ENCODE peak calls at places on chromosomes 12 and 14, in seven cellular contexts. One of them, this sample, is unnamed.

GRCh38 chr14:58166005-58166983 is 14.3 kb upstream of the ARMH4 start:
- DNase-seq in gastrocnemius medialis: peak
- DNase-seq in astrocyte of the spinal cord: peak
- DNase-seq in AG09319: peak
- DNase-seq in A549: peak
- DNase-seq in tibial artery: peak
- DNase-seq in spleen: peak
- DNase-seq in this sample: peak

GRCh38 chr12:97342130-97342529 is 120.5 kb upstream of the RMST start:
- DNase-seq in tibial artery: no peak
- DNase-seq in A549: no peak
- DNase-seq in astrocyte of the spinal cord: no peak
- DNase-seq in AG09319: no peak
- DNase-seq in gastrocnemius medialis: no peak
- DNase-seq in spleen: no peak
- DNase-seq in this sample: no peak

GRCh38 chr14:101006008-101006407 is 102.5 kb upstream of the RTL1 start:
- DNase-seq in A549: no peak
- DNase-seq in gastrocnemius medialis: no peak
- DNase-seq in spleen: peak
- DNase-seq in astrocyte of the spinal cord: no peak
- DNase-seq in tibial artery: no peak
- DNase-seq in AG09319: no peak
- DNase-seq in this sample: no peak

GRCh38 chr14:87896393-87897380 is 96.3 kb downstream of the GALC start:
- DNase-seq in gastrocnemius medialis: no peak
- DNase-seq in astrocyte of the spinal cord: peak
- DNase-seq in AG09319: peak
- DNase-seq in A549: peak
- DNase-seq in spleen: no peak
- DNase-seq in tibial artery: no peak
- DNase-seq in this sample: peak

GRCh38 chr14:104794641-104795467 is 694 bp downstream of the AKT1 start:
- DNase-seq in astrocyte of the spinal cord: peak
- DNase-seq in AG09319: no peak
- DNase-seq in A549: no peak
- DNase-seq in tibial artery: no peak
- DNase-seq in spleen: peak
- DNase-seq in gastrocnemius medialis: no peak
- DNase-seq in this sample: no peak

GRCh38 chr14:24892730-24893059 is 157.3 kb downstream of the STXBP6 start:
- DNase-seq in A549: no peak
- DNase-seq in tibial artery: no peak
- DNase-seq in spleen: no peak
- DNase-seq in AG09319: no peak
- DNase-seq in astrocyte of the spinal cord: no peak
- DNase-seq in gastrocnemius medialis: no peak
- DNase-seq in this sample: no peak

GRCh38 chr14:71731096-71731495 is 201.1 kb upstream of the RGS6 start:
- DNase-seq in spleen: no peak
- DNase-seq in tibial artery: no peak
- DNase-seq in gastrocnemius medialis: no peak
- DNase-seq in A549: no peak
- DNase-seq in astrocyte of the spinal cord: no peak
- DNase-seq in AG09319: no peak
- DNase-seq in this sample: no peak

GRCh38 chr12:20044836-20045235 is 323.5 kb upstream of the PDE3A start:
- DNase-seq in spleen: no peak
- DNase-seq in gastrocnemius medialis: no peak
- DNase-seq in astrocyte of the spinal cord: peak
- DNase-seq in A549: peak
- DNase-seq in AG09319: no peak
- DNase-seq in tibial artery: no peak
- DNase-seq in this sample: no peak

GRCh38 chr14:104856869-104857860 is 7.9 kb upstream of the CEP170B start:
- DNase-seq in tibial artery: no peak
- DNase-seq in spleen: peak
- DNase-seq in AG09319: no peak
- DNase-seq in astrocyte of the spinal cord: no peak
- DNase-seq in A549: no peak
- DNase-seq in gastrocnemius medialis: no peak
- DNase-seq in this sample: no peak

GRCh38 chr12:65878540-65878939 is 54.3 kb downstream of the HMGA2 start:
- DNase-seq in spleen: no peak
- DNase-seq in AG09319: no peak
- DNase-seq in astrocyte of the spinal cord: no peak
- DNase-seq in A549: peak
- DNase-seq in tibial artery: no peak
- DNase-seq in gastrocnemius medialis: no peak
- DNase-seq in this sample: no peak

GRCh38 chr14:101070540-101071492 is 167.3 kb upstream of the RTL1 start:
- DNase-seq in astrocyte of the spinal cord: no peak
- DNase-seq in AG09319: no peak
- DNase-seq in tibial artery: peak
- DNase-seq in spleen: peak
- DNase-seq in A549: no peak
- DNase-seq in gastrocnemius medialis: no peak
- DNase-seq in this sample: no peak

GRCh38 chr12:103571286-103571685 is 15.8 kb upstream of the STAB2 start:
- DNase-seq in AG09319: no peak
- DNase-seq in spleen: peak
- DNase-seq in gastrocnemius medialis: no peak
- DNase-seq in astrocyte of the spinal cord: peak
- DNase-seq in tibial artery: no peak
- DNase-seq in A549: no peak
- DNase-seq in this sample: no peak

GRCh38 chr14:92473261-92473946 is 40.2 kb upstream of the RIN3 start:
- DNase-seq in gastrocnemius medialis: peak
- DNase-seq in astrocyte of the spinal cord: peak
- DNase-seq in spleen: no peak
- DNase-seq in A549: peak
- DNase-seq in AG09319: peak
- DNase-seq in tibial artery: peak
- DNase-seq in this sample: no peak

GRCh38 chr12:7015555-7016370 is 2.5 kb downstream of the LPCAT3 start:
- DNase-seq in gastrocnemius medialis: no peak
- DNase-seq in A549: no peak
- DNase-seq in AG09319: no peak
- DNase-seq in astrocyte of the spinal cord: peak
- DNase-seq in tibial artery: no peak
- DNase-seq in spleen: no peak
- DNase-seq in this sample: no peak

GRCh38 chr12:32091696-32092095 is 15.0 kb upstream of the BICD1 start:
- DNase-seq in spleen: no peak
- DNase-seq in tibial artery: no peak
- DNase-seq in A549: no peak
- DNase-seq in gastrocnemius medialis: no peak
- DNase-seq in astrocyte of the spinal cord: no peak
- DNase-seq in AG09319: no peak
- DNase-seq in this sample: no peak

GRCh38 chr12:44875417-44875953 is 630 bp downstream of the NELL2 start:
- DNase-seq in AG09319: no peak
- DNase-seq in tibial artery: no peak
- DNase-seq in gastrocnemius medialis: no peak
- DNase-seq in astrocyte of the spinal cord: no peak
- DNase-seq in spleen: peak
- DNase-seq in A549: peak
- DNase-seq in this sample: no peak

GRCh38 chr14:93736378-93737014 is 51.8 kb downstream of the PRIMA1 start:
- DNase-seq in tibial artery: no peak
- DNase-seq in astrocyte of the spinal cord: no peak
- DNase-seq in AG09319: no peak
- DNase-seq in A549: peak
- DNase-seq in gastrocnemius medialis: no peak
- DNase-seq in spleen: no peak
- DNase-seq in this sample: no peak

GRCh38 chr12:70584332-70584731 is 52.9 kb downstream of the PTPRB start:
- DNase-seq in astrocyte of the spinal cord: no peak
- DNase-seq in A549: no peak
- DNase-seq in gastrocnemius medialis: no peak
- DNase-seq in spleen: no peak
- DNase-seq in tibial artery: no peak
- DNase-seq in AG09319: no peak
- DNase-seq in this sample: no peak

GRCh38 chr14:94601961-94602391 is 10.2 kb upstream of the SERPINA3 start:
- DNase-seq in A549: peak
- DNase-seq in spleen: peak
- DNase-seq in tibial artery: peak
- DNase-seq in AG09319: peak
- DNase-seq in astrocyte of the spinal cord: peak
- DNase-seq in gastrocnemius medialis: peak
- DNase-seq in this sample: peak

GRCh38 chr14:94748667-94749347 is 21.1 kb downstream of the GSC start:
- DNase-seq in AG09319: no peak
- DNase-seq in astrocyte of the spinal cord: no peak
- DNase-seq in A549: peak
- DNase-seq in tibial artery: no peak
- DNase-seq in gastrocnemius medialis: no peak
- DNase-seq in spleen: peak
- DNase-seq in this sample: no peak

DNA sequence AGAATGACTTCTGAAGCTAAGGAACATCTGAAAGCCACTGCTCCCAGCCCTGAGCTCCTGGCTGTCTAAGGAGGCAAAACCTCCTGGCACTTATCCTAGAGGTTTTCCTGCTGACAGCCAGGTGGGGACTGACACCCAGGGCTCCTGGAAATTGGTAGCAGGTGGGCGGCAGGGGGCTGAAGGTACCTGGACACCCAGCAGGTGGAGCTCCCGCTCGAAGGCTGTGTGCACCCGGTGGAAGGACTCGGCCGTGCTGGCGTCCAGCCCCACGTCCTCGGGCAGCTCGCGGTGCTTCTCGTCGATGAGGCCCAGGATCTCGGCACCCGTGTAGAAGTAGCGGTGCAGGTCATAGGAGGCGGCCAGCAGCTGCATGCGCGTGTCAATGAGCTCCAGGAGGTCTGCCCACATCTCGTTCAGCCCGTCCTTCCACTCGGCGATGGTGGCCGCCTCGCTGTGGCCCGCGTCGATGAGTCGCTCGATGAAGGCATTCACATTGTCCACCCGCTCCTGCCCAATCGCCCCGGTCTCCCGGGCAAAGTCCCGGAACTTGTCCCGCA is 68.2 kb downstream of the PLEKHG3 start:
- DNase-seq in A549: no peak
- DNase-seq in spleen: peak
- DNase-seq in AG09319: no peak
- DNase-seq in astrocyte of the spinal cord: no peak
- DNase-seq in gastrocnemius medialis: no peak
- DNase-seq in tibial artery: no peak
- DNase-seq in this sample: no peak
- TF ChIP-seq CTCF in A549: peak
- TF ChIP-seq CTCF in spleen: no peak
- TF ChIP-seq CTCF in AG09319: no peak
- TF ChIP-seq CTCF in astrocyte of the spinal cord: peak
- TF ChIP-seq CTCF in gastrocnemius medialis: no peak
- TF ChIP-seq CTCF in tibial artery: no peak
- TF ChIP-seq CTCF in this sample: peak

GRCh38 chr12:129615001-129615400 is 288.8 kb downstream of the TMEM132D start:
- DNase-seq in spleen: no peak
- DNase-seq in tibial artery: no peak
- DNase-seq in gastrocnemius medialis: no peak
- DNase-seq in AG09319: no peak
- DNase-seq in A549: no peak
- DNase-seq in astrocyte of the spinal cord: peak
- DNase-seq in this sample: no peak

GRCh38 chr12:129622566-129622965 is 281.3 kb downstream of the TMEM132D start:
- DNase-seq in AG09319: no peak
- DNase-seq in gastrocnemius medialis: no peak
- DNase-seq in astrocyte of the spinal cord: no peak
- DNase-seq in tibial artery: no peak
- DNase-seq in A549: no peak
- DNase-seq in spleen: no peak
- DNase-seq in this sample: no peak

GRCh38 chr12:129613311-129613710 is 290.5 kb downstream of the TMEM132D start:
- DNase-seq in gastrocnemius medialis: no peak
- DNase-seq in tibial artery: no peak
- DNase-seq in spleen: no peak
- DNase-seq in A549: no peak
- DNase-seq in AG09319: no peak
- DNase-seq in astrocyte of the spinal cord: no peak
- DNase-seq in this sample: no peak

GRCh38 chr12:129614221-129614885 is 289.5 kb downstream of the TMEM132D start:
- DNase-seq in spleen: no peak
- DNase-seq in A549: no peak
- DNase-seq in astrocyte of the spinal cord: peak
- DNase-seq in tibial artery: no peak
- DNase-seq in gastrocnemius medialis: no peak
- DNase-seq in AG09319: no peak
- DNase-seq in this sample: no peak

DNA sequence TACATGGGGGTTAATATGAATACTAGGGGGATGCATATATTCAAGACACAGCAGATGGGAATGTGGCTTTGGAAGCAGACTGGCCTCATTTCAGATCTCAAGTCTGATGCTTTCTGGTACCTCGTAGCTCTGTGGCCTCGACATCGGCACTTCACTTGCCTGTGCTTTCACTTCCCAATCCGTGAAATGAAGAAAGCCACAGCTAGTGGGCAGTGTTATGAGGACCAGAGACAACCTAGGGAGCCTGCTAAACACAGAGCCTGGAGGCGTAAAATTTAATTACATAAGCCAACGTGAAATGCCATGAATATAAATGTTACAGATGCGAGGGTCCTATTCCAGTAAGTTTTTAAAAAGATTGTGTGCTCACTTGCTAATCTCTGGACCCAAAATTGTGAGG is 286.0 kb downstream of the TMEM132D start:
- DNase-seq in A549: no peak
- DNase-seq in astrocyte of the spinal cord: no peak
- DNase-seq in spleen: no peak
- DNase-seq in AG09319: no peak
- DNase-seq in tibial artery: no peak
- DNase-seq in gastrocnemius medialis: no peak
- DNase-seq in this sample: no peak
- TF ChIP-seq CTCF in A549: no peak
- TF ChIP-seq CTCF in astrocyte of the spinal cord: no peak
- TF ChIP-seq CTCF in spleen: no peak
- TF ChIP-seq CTCF in AG09319: no peak
- TF ChIP-seq CTCF in tibial artery: no peak
- TF ChIP-seq CTCF in gastrocnemius medialis: no peak
- TF ChIP-seq CTCF in this sample: peak

DNA sequence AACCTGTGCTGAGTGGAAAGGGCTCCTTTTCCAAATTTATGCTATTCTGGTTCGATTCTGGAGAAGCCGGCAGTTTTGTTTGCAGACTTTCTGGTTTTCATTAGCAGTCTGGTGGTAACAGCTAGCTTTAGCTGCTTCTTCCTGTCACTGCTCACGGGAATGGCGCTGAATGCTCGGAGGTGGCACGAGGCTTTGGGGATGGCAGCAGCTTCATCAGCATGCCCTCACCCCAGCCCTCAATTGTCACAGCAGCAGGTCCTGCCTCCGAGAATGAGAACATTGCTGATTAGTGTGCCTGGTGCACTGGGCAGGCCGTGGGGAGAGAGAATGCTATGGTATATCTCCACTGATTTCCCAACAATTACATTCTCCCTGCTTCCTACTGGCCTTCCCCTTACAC is 73.6 kb downstream of the SAMD4A start:
- DNase-seq in spleen: no peak
- DNase-seq in tibial artery: no peak
- DNase-seq in astrocyte of the spinal cord: no peak
- DNase-seq in gastrocnemius medialis: no peak
- DNase-seq in A549: no peak
- DNase-seq in AG09319: no peak
- DNase-seq in this sample: no peak
- TF ChIP-seq CTCF in spleen: no peak
- TF ChIP-seq CTCF in tibial artery: no peak
- TF ChIP-seq CTCF in astrocyte of the spinal cord: no peak
- TF ChIP-seq CTCF in gastrocnemius medialis: no peak
- TF ChIP-seq CTCF in A549: no peak
- TF ChIP-seq CTCF in AG09319: no peak
- TF ChIP-seq CTCF in this sample: no peak

GRCh38 chr14:66758031-66758613 is 250.2 kb downstream of the GPHN start:
- DNase-seq in A549: no peak
- DNase-seq in spleen: no peak
- DNase-seq in gastrocnemius medialis: no peak
- DNase-seq in tibial artery: no peak
- DNase-seq in AG09319: no peak
- DNase-seq in astrocyte of the spinal cord: no peak
- DNase-seq in this sample: no peak
- TF ChIP-seq CTCF in A549: no peak
- TF ChIP-seq CTCF in spleen: no peak
- TF ChIP-seq CTCF in gastrocnemius medialis: no peak
- TF ChIP-seq CTCF in tibial artery: no peak
- TF ChIP-seq CTCF in AG09319: no peak
- TF ChIP-seq CTCF in astrocyte of the spinal cord: no peak
- TF ChIP-seq CTCF in this sample: no peak

This sample was measured in retinal pigment epithelial cell.